ENCODE peak calls at places on chromosomes 7 and 10, in four cellular contexts. A, H, V and O are unnamed samples.

GRCh38 chr7:77570330-77571011 is 33.4 kb downstream of the PTPN12 start:
- DNase-seq in V (no peak), A (no peak), H (peak; percentile 41), O (no peak)

GRCh38 chr10:11204355-11204879 is 186.7 kb downstream of the CELF2 start:
- DNase-seq in H (no peak), V (no peak), A (no peak), O (no peak)

GRCh38 chr10:30188567-30189253 is 129.3 kb upstream of the JCAD start:
- DNase-seq in H (no peak), A (no peak), V (no peak), O (no peak)

GRCh38 chr7:42588876-42589275 is 323.0 kb downstream of the C7orf25 start:
- DNase-seq in V (no peak), H (no peak), A (no peak), O (no peak)

GRCh38 chr7:8823486-8823885 is 390.1 kb downstream of the NXPH1 start:
- DNase-seq in V (no peak), A (no peak), H (no peak), O (no peak)

GRCh38 chr7:116249969-116250553 is 39.7 kb downstream of the TES start:
- DNase-seq in A (peak; percentile 52), V (no peak), H (peak; percentile 57), O (peak; percentile 40)

GRCh38 chr10:132867801-132868644 is 74.3 kb downstream of the CFAP46 start:
- DNase-seq in H (no peak), A (no peak), V (no peak), O (no peak)

GRCh38 chr10:113957013-113957412 is 86.7 kb upstream of the ADRB1 start:
- DNase-seq in H (peak; percentile 65), A (no peak), V (no peak), O (no peak)

GRCh38 chr7:7178081-7178480 is 4.3 kb upstream of the C1GALT1 start:
- DNase-seq in V (no peak), A (no peak), H (no peak), O (no peak)

GRCh38 chr7:137142376-137142775 is 201.2 kb downstream of the PTN start:
- DNase-seq in A (no peak), H (no peak), V (no peak), O (no peak)

GRCh38 chr10:48322017-48322416 is 15.5 kb downstream of the MAPK8 start:
- DNase-seq in V (no peak), H (no peak), A (no peak), O (no peak)

GRCh38 chr7:77331938-77332695 is 84.0 kb downstream of the GSAP start:
- DNase-seq in V (peak; percentile 95), H (peak; percentile 76), A (peak; percentile 75), O (peak; percentile 89)

GRCh38 chr7:132837529-132837928 is 244.4 kb downstream of the CHCHD3 start:
- DNase-seq in V (no peak), H (no peak), A (no peak), O (no peak)

GRCh38 chr10:116259638-116260037 is 13.4 kb downstream of the GFRA1 start:
- DNase-seq in V (no peak), H (no peak), A (no peak), O (no peak)

GRCh38 chr7:97015787-97016391 is 8.7 kb downstream of the DLX5 start:
- DNase-seq in A (no peak), H (peak; percentile 69), V (no peak), O (no peak)

GRCh38 chr7:43291789-43292188 is 179.3 kb downstream of the HECW1 start:
- DNase-seq in H (no peak), V (no peak), A (no peak), O (no peak)

GRCh38 chr10:122555431-122555830 is 5.1 kb upstream of the DMBT1 start:
- DNase-seq in V (no peak), H (no peak), A (no peak), O (no peak)

GRCh38 chr10:56319386-56319785 is 41.7 kb downstream of the ZWINT start:
- DNase-seq in H (no peak), A (no peak), V (peak; percentile 57), O (no peak)

GRCh38 chr7:128407751-128408708 is 1.8 kb downstream of the IMPDH1 start:
- DNase-seq in A (no peak), H (no peak), V (no peak), O (peak; percentile 34)

GRCh38 chr10:101041252-101041761 is 10.3 kb downstream of the SFXN3 start:
- DNase-seq in V (no peak), H (peak; percentile 81), A (peak; percentile 66), O (peak; percentile 83)

GRCh38 chr7:1537631-1538412 is 7.3 kb downstream of the MAFK start:
- DNase-seq in H (no peak), A (peak; percentile 94), V (no peak), O (peak; percentile 100)

GRCh38 chr10:130222381-130222780 is 86.2 kb downstream of the GLRX3 start:
- DNase-seq in A (no peak), H (no peak), V (no peak), O (no peak)

GRCh38 chr7:4468320-4469102 is 213.6 kb upstream of the FOXK1 start:
- DNase-seq in H (no peak), V (no peak), A (no peak), O (no peak)

GRCh38 chr10:109966961-109967738 is 40.6 kb upstream of the ADD3 start:
- DNase-seq in A (no peak), H (peak; percentile 82), V (no peak), O (peak; percentile 72)

GRCh38 chr10:89427629-89428028 is 13.3 kb downstream of the IFIT5 start:
- DNase-seq in V (no peak), H (no peak), A (no peak), O (no peak)

GRCh38 chr7:98178321-98178720 is 32.9 kb upstream of the BHLHA15 start:
- DNase-seq in A (no peak), V (no peak), H (no peak), O (no peak)

GRCh38 chr7:29113384-29114102 is 32.8 kb downstream of the CPVL start:
- DNase-seq in A (no peak), H (peak; percentile 24), V (no peak), O (no peak)

GRCh38 chr10:49700997-49701396 is 21.5 kb downstream of the C10orf53 start:
- DNase-seq in V (no peak), H (no peak), A (no peak), O (no peak)

GRCh38 chr7:28955723-28956607 is 2.2 kb downstream of the TRIL start:
- DNase-seq in V (no peak), H (peak; percentile 72), A (no peak), O (peak; percentile 87)

GRCh38 chr10:12727832-12728215 is 273.7 kb downstream of the CCDC3 start:
- DNase-seq in V (no peak), A (no peak), H (no peak), O (no peak)

GRCh38 chr7:134942690-134943466 is 43.4 kb upstream of the AGBL3 start:
- DNase-seq in H (peak; percentile 30), V (no peak), A (no peak), O (no peak)

GRCh38 chr7:44114586-44115310 is 8.6 kb downstream of the POLD2 start:
- DNase-seq in A (no peak), V (no peak), H (no peak), O (no peak)

GRCh38 chr7:153370092-153370491 is 610.5 kb downstream of the ACTR3B start:
- DNase-seq in H (no peak), A (no peak), V (no peak), O (no peak)

GRCh38 chr10:118763202-118763988 is 8.6 kb upstream of the CACUL1 start:
- DNase-seq in A (no peak), V (no peak), H (no peak), O (no peak)

GRCh38 chr10:68406111-68406814 is 814 bp downstream of the RUFY2 start:
- DNase-seq in A (no peak), V (no peak), H (peak; percentile 23), O (peak; percentile 84)

GRCh38 chr7:74138334-74138867 is 35.8 kb upstream of the EIF4H start:
- DNase-seq in H (no peak), A (no peak), V (no peak), O (no peak)

DNA sequence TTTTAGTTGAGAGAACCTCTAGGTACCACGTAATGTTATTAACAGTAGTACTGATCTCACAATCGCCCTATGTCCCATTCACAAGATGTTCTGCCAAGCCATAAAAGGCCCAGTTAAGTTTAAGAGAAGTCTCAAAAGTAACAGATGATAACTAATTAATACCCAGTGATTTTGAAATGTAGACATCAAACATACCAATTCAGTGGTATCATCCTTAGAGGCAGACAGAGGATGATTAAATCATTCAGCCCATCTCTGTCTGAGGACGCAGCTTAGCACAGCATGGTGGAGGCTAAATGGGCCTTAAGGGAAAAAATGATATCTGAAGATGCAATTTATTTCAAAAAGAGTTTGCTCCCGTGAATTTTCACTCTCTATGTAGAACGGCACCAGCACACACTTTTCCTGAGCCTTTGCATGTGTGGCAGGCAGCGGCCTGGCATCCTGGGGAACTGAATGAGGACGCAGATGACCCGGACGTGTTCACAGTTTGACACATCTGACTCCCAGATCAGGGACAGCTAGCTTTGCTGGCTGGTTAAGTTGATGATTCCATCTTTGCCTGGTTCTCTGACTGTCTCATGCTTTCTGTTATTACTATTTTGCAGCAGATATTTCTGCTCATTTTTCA is 13.4 kb downstream of the EGFR start:
- DNase-seq in H (no peak), A (no peak), V (no peak), O (no peak)
- TF ChIP-seq SIN3A in H (no peak), A (no peak), V (no peak), O (no peak)

DNA sequence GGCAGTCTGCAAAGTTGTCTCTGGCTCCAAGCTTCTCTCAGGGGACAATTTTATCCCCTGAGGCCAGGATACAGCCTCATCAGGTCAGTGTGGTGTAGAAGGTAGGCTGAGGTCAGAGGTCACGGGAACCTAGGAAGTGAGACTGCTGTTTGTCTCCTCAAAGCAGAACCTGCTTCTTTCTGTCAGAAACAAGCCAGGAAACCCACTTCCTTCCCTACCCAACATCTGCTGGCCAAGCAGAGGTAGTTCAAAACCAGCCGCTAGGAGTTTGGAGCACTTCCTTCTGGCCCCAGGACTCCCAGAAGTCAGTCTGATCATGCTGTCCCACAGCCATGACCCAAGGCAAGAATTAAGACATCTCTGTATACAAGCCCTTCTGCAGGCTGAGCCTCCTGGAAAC is 12.2 kb downstream of the CLRN3 start:
- DNase-seq in A (no peak), H (no peak), V (no peak), O (no peak)
- TF ChIP-seq FOXM1 in A (no peak), H (no peak), V (no peak), O (no peak)

GRCh38 chr10:5869156-5869555 is 20.5 kb downstream of the ANKRD16 start:
- DNase-seq in H (no peak), V (no peak), A (no peak), O (no peak)
- TF ChIP-seq SIN3A in H (no peak), V (no peak), A (no peak), O (no peak)

GRCh38 chr10:58651742-58652141 is 139.1 kb downstream of the BICC1 start:
- DNase-seq in A (no peak), V (no peak), H (no peak), O (no peak)

GRCh38 chr10:58647770-58648169 is 135.1 kb downstream of the BICC1 start:
- DNase-seq in A (no peak), H (no peak), V (no peak), O (no peak)

GRCh38 chr10:58647366-58647765 is 134.7 kb downstream of the BICC1 start:
- DNase-seq in H (no peak), A (no peak), V (no peak), O (no peak)

GRCh38 chr10:58651040-58651439 is 138.4 kb downstream of the BICC1 start:
- DNase-seq in A (no peak), H (no peak), V (no peak), O (peak; percentile 50)

DNA sequence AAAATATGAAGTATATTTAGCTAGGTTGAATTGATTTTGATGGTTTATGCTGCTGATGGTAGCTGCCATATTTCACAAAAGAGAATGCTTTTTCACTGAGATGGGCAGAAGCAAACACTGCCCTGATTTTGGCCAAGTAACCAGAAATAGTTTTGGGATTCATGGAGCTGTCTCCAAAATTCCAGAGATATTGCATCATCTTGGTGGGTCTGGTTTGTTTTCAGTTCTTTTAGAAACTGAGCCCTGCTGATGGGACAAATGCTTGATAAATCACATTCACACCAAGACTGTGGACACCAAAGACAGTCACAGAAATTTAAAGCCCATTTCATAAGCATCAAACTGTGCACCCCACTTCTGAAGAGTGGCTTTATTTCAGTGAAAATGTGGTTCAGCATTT is 140.5 kb downstream of the BICC1 start:
- DNase-seq in V (no peak), H (no peak), A (no peak), O (no peak)
- TF ChIP-seq FOXM1 in V (no peak), H (no peak), A (no peak), O (no peak)